ENCODE peak calls at places on chromosomes 16 and 17, in eight cellular contexts. One of them, this sample, is unnamed.

GRCh38 chr17:65230040-65230439 is 92.9 kb downstream of the RGS9 start:
- DNase-seq in breast epithelium: no peak
- DNase-seq in stomach: no peak
- DNase-seq in upper lobe of left lung: no peak
- DNase-seq in GM12878: no peak
- DNase-seq in GM23338: no peak
- DNase-seq in suprapubic skin: no peak
- DNase-seq in prostate gland: no peak
- DNase-seq in this sample: no peak

GRCh38 chr17:81710514-81711308 is 1.4 kb upstream of the SLC25A10 start:
- DNase-seq in breast epithelium: no peak
- DNase-seq in stomach: no peak
- DNase-seq in upper lobe of left lung: no peak
- DNase-seq in GM12878: no peak
- DNase-seq in GM23338: no peak
- DNase-seq in suprapubic skin: no peak
- DNase-seq in prostate gland: no peak
- DNase-seq in this sample: no peak

GRCh38 chr16:85448557-85449194 is 164.4 kb upstream of the GSE1 start:
- DNase-seq in breast epithelium: peak
- DNase-seq in stomach: peak
- DNase-seq in upper lobe of left lung: no peak
- DNase-seq in GM12878: no peak
- DNase-seq in GM23338: no peak
- DNase-seq in suprapubic skin: no peak
- DNase-seq in prostate gland: no peak
- DNase-seq in this sample: no peak

GRCh38 chr16:87324411-87325275 is 7.5 kb upstream of the C16orf95 start:
- DNase-seq in breast epithelium: no peak
- DNase-seq in stomach: no peak
- DNase-seq in upper lobe of left lung: peak
- DNase-seq in GM12878: no peak
- DNase-seq in GM23338: peak
- DNase-seq in suprapubic skin: peak
- DNase-seq in prostate gland: no peak
- DNase-seq in this sample: no peak

GRCh38 chr16:88430524-88431446 is 22.3 kb upstream of the ZFPM1 start:
- DNase-seq in breast epithelium: no peak
- DNase-seq in stomach: no peak
- DNase-seq in upper lobe of left lung: peak
- DNase-seq in GM12878: no peak
- DNase-seq in GM23338: peak
- DNase-seq in suprapubic skin: no peak
- DNase-seq in prostate gland: no peak
- DNase-seq in this sample: no peak

GRCh38 chr16:85998868-85999729 is 100.1 kb downstream of the IRF8 start:
- DNase-seq in breast epithelium: no peak
- DNase-seq in stomach: peak
- DNase-seq in upper lobe of left lung: no peak
- DNase-seq in GM12878: no peak
- DNase-seq in GM23338: no peak
- DNase-seq in suprapubic skin: peak
- DNase-seq in prostate gland: no peak
- DNase-seq in this sample: peak

GRCh38 chr17:33674685-33675084 is 381.6 kb upstream of the ASIC2 start:
- DNase-seq in breast epithelium: peak
- DNase-seq in stomach: peak
- DNase-seq in upper lobe of left lung: no peak
- DNase-seq in GM12878: peak
- DNase-seq in GM23338: peak
- DNase-seq in suprapubic skin: peak
- DNase-seq in prostate gland: peak
- DNase-seq in this sample: no peak

GRCh38 chr16:28321700-28322411 is 29.5 kb downstream of the SBK1 start:
- DNase-seq in breast epithelium: no peak
- DNase-seq in stomach: no peak
- DNase-seq in upper lobe of left lung: no peak
- DNase-seq in GM12878: no peak
- DNase-seq in GM23338: peak
- DNase-seq in suprapubic skin: no peak
- DNase-seq in prostate gland: no peak
- DNase-seq in this sample: no peak

GRCh38 chr17:82716383-82717181 is at the start of gene FN3KRP:
- DNase-seq in breast epithelium: peak
- DNase-seq in stomach: peak
- DNase-seq in upper lobe of left lung: peak
- DNase-seq in GM12878: peak
- DNase-seq in GM23338: peak
- DNase-seq in suprapubic skin: peak
- DNase-seq in prostate gland: peak
- DNase-seq in this sample: peak

GRCh38 chr17:30333503-30334240 is at the start of gene TMIGD1:
- DNase-seq in breast epithelium: no peak
- DNase-seq in stomach: no peak
- DNase-seq in upper lobe of left lung: no peak
- DNase-seq in GM12878: no peak
- DNase-seq in GM23338: no peak
- DNase-seq in suprapubic skin: no peak
- DNase-seq in prostate gland: peak
- DNase-seq in this sample: no peak

GRCh38 chr17:38970128-38970527 is 2.9 kb upstream of the FBXO47 start:
- DNase-seq in breast epithelium: no peak
- DNase-seq in stomach: no peak
- DNase-seq in upper lobe of left lung: no peak
- DNase-seq in GM12878: no peak
- DNase-seq in GM23338: peak
- DNase-seq in suprapubic skin: no peak
- DNase-seq in prostate gland: no peak
- DNase-seq in this sample: no peak

GRCh38 chr17:43042025-43042424 is 17.0 kb downstream of the RND2 start:
- DNase-seq in breast epithelium: no peak
- DNase-seq in stomach: no peak
- DNase-seq in upper lobe of left lung: no peak
- DNase-seq in GM12878: no peak
- DNase-seq in GM23338: peak
- DNase-seq in suprapubic skin: no peak
- DNase-seq in prostate gland: no peak
- DNase-seq in this sample: no peak

GRCh38 chr16:2956566-2956956 is 7.5 kb upstream of the KREMEN2 start:
- DNase-seq in breast epithelium: no peak
- DNase-seq in stomach: no peak
- DNase-seq in upper lobe of left lung: no peak
- DNase-seq in GM12878: no peak
- DNase-seq in GM23338: no peak
- DNase-seq in suprapubic skin: no peak
- DNase-seq in prostate gland: no peak
- DNase-seq in this sample: no peak

GRCh38 chr16:9072806-9073341 is 18.6 kb upstream of the HAPSTR1 start:
- DNase-seq in breast epithelium: no peak
- DNase-seq in stomach: no peak
- DNase-seq in upper lobe of left lung: no peak
- DNase-seq in GM12878: peak
- DNase-seq in GM23338: no peak
- DNase-seq in suprapubic skin: no peak
- DNase-seq in prostate gland: no peak
- DNase-seq in this sample: no peak

GRCh38 chr17:63178530-63178929 is 212.5 kb downstream of the TANC2 start:
- DNase-seq in breast epithelium: no peak
- DNase-seq in stomach: no peak
- DNase-seq in upper lobe of left lung: no peak
- DNase-seq in GM12878: no peak
- DNase-seq in GM23338: no peak
- DNase-seq in suprapubic skin: no peak
- DNase-seq in prostate gland: no peak
- DNase-seq in this sample: no peak

GRCh38 chr17:16314189-16314588 is 39.1 kb downstream of the CENPV start:
- DNase-seq in breast epithelium: no peak
- DNase-seq in stomach: no peak
- DNase-seq in upper lobe of left lung: no peak
- DNase-seq in GM12878: no peak
- DNase-seq in GM23338: no peak
- DNase-seq in suprapubic skin: no peak
- DNase-seq in prostate gland: no peak
- DNase-seq in this sample: no peak

GRCh38 chr16:81900014-81900413 is 111.3 kb downstream of the SDR42E1 start:
- DNase-seq in breast epithelium: no peak
- DNase-seq in stomach: no peak
- DNase-seq in upper lobe of left lung: no peak
- DNase-seq in GM12878: no peak
- DNase-seq in GM23338: no peak
- DNase-seq in suprapubic skin: no peak
- DNase-seq in prostate gland: no peak
- DNase-seq in this sample: no peak

GRCh38 chr16:81900456-81900855 is 110.8 kb downstream of the SDR42E1 start:
- DNase-seq in breast epithelium: no peak
- DNase-seq in stomach: no peak
- DNase-seq in upper lobe of left lung: peak
- DNase-seq in GM12878: no peak
- DNase-seq in GM23338: no peak
- DNase-seq in suprapubic skin: no peak
- DNase-seq in prostate gland: no peak
- DNase-seq in this sample: peak

GRCh38 chr16:81902025-81902424 is 109.2 kb downstream of the SDR42E1 start:
- DNase-seq in breast epithelium: no peak
- DNase-seq in stomach: no peak
- DNase-seq in upper lobe of left lung: no peak
- DNase-seq in GM12878: no peak
- DNase-seq in GM23338: no peak
- DNase-seq in suprapubic skin: no peak
- DNase-seq in prostate gland: no peak
- DNase-seq in this sample: peak

GRCh38 chr16:81899601-81900000 is 111.7 kb downstream of the SDR42E1 start:
- DNase-seq in breast epithelium: no peak
- DNase-seq in stomach: no peak
- DNase-seq in upper lobe of left lung: no peak
- DNase-seq in GM12878: no peak
- DNase-seq in GM23338: no peak
- DNase-seq in suprapubic skin: no peak
- DNase-seq in prostate gland: no peak
- DNase-seq in this sample: peak

GRCh38 chr16:81901483-81901882 is 109.8 kb downstream of the SDR42E1 start:
- DNase-seq in breast epithelium: no peak
- DNase-seq in stomach: peak
- DNase-seq in upper lobe of left lung: no peak
- DNase-seq in GM12878: no peak
- DNase-seq in GM23338: no peak
- DNase-seq in suprapubic skin: no peak
- DNase-seq in prostate gland: peak
- DNase-seq in this sample: peak
- TF ChIP-seq POLR2AphosphoS5 in breast epithelium: no peak
- TF ChIP-seq POLR2AphosphoS5 in stomach: no peak
- TF ChIP-seq POLR2AphosphoS5 in upper lobe of left lung: no peak
- TF ChIP-seq POLR2AphosphoS5 in GM12878: no peak
- TF ChIP-seq POLR2AphosphoS5 in GM23338: no peak
- TF ChIP-seq POLR2AphosphoS5 in suprapubic skin: no peak
- TF ChIP-seq POLR2AphosphoS5 in prostate gland: peak
- TF ChIP-seq POLR2AphosphoS5 in this sample: no peak

GRCh38 chr16:57509231-57509923 is 23.1 kb upstream of the DOK4 start:
- DNase-seq in breast epithelium: no peak
- DNase-seq in stomach: no peak
- DNase-seq in upper lobe of left lung: no peak
- DNase-seq in GM12878: no peak
- DNase-seq in GM23338: no peak
- DNase-seq in suprapubic skin: no peak
- DNase-seq in prostate gland: no peak
- DNase-seq in this sample: peak
- H3K4me3 ChIP-seq in breast epithelium: no peak
- H3K4me3 ChIP-seq in stomach: no peak
- H3K4me3 ChIP-seq in upper lobe of left lung: no peak
- H3K4me3 ChIP-seq in GM12878: no peak
- H3K4me3 ChIP-seq in GM23338: no peak
- H3K4me3 ChIP-seq in suprapubic skin: no peak
- H3K4me3 ChIP-seq in prostate gland: no peak
- H3K4me3 ChIP-seq in this sample: no peak

DNA sequence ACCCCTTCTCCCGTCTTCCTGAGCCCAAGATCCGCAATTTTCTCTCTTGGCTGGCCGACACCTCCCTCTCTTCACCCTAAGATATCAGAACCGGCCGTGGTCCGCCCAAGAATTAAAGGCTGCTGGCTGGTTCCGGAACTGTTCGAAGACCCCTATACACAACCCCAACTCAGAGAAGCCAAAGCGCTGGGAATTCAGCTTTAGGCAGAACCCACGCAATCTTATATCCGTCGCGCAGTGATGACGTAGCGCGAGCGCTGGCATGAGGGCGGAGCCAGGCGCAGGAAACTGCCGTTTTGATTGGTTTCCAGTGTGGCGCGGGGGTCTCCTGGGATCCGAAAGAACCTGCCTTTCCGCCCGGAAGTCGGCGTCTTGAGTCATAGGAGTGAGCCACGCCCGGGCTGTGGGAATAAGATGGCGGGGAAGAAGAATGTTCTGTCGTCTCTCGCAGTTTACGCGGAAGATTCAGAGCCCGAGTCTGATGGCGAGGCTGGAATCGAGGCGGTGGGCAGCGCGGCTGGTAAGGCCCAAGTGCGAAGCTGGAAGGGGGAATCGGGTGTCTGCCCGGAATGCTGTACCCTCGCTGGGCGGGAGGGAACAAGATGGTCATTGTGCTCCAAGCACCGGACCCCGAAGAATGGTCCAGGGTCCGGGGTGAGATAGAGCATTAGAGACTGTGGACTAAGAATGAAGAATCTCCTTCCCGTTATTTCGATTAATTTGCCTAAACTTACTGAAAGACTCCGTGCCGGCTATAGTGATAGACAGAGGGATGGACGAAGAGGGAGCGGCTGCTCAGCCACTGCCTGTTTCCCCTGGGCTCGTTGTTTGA is at the start of the genes RECQL5 and SAP30BP:
- DNase-seq in breast epithelium: peak
- DNase-seq in stomach: peak
- DNase-seq in upper lobe of left lung: peak
- DNase-seq in GM12878: peak
- DNase-seq in GM23338: peak
- DNase-seq in suprapubic skin: peak
- DNase-seq in prostate gland: peak
- DNase-seq in this sample: peak
- TF ChIP-seq CTCF in breast epithelium: peak
- TF ChIP-seq CTCF in stomach: no peak
- TF ChIP-seq CTCF in upper lobe of left lung: peak
- TF ChIP-seq CTCF in GM12878: no peak
- TF ChIP-seq CTCF in GM23338: no peak
- TF ChIP-seq CTCF in suprapubic skin: no peak
- TF ChIP-seq CTCF in prostate gland: peak
- TF ChIP-seq CTCF in this sample: no peak

DNA sequence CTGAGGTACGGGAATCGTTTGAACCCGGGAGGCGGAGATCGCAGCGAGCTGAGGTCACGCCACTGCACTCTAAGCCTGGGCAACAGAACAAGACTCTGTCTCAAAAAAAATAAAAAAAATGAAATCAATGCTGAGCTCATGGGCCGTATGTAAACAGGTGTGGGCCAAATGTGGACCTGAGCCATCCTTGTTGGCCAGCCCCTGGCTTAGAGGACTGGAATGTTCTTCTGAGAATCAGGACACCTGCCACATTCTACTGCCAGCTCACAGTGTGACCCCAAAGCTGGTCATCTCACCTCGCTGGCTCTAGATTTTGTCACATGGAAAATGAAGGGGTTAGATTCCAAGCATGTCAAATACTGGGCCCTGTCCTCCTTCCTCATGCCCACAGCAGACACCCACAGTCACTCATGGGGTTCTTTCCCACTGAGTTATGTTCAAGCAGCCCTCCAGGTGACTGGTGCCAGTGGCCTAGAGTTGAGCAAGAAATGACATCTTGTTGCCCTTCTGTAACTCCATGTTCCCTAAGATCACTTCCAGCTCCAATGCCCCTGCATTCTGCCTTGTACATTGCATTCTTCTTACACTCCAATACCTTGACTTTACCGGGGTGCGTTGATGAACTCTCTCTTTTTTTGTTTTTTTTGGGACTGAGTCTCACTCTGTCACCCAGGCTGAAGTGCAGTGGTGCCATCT is 110.6 kb downstream of the ABCC1 start:
- DNase-seq in breast epithelium: no peak
- DNase-seq in stomach: peak
- DNase-seq in upper lobe of left lung: no peak
- DNase-seq in GM12878: no peak
- DNase-seq in GM23338: no peak
- DNase-seq in suprapubic skin: no peak
- DNase-seq in prostate gland: no peak
- DNase-seq in this sample: no peak
- TF ChIP-seq POLR2AphosphoS5 in breast epithelium: no peak
- TF ChIP-seq POLR2AphosphoS5 in stomach: peak
- TF ChIP-seq POLR2AphosphoS5 in upper lobe of left lung: no peak
- TF ChIP-seq POLR2AphosphoS5 in GM12878: no peak
- TF ChIP-seq POLR2AphosphoS5 in GM23338: no peak
- TF ChIP-seq POLR2AphosphoS5 in suprapubic skin: no peak
- TF ChIP-seq POLR2AphosphoS5 in prostate gland: peak
- TF ChIP-seq POLR2AphosphoS5 in this sample: no peak

This sample was measured in sigmoid colon.